ENCODE peak calls at places on chromosomes 16 and 17, in six cellular contexts. K is left lung, E is iPS-NIHi11, U is AG04450, X is mammary epithelial cell, G is memory B cell. R is an unnamed sample.

GRCh38 chr17:33892677-33893076 is 362.4 kb upstream of the CCL2 start:
- DNase-seq in K (no peak), E (no peak), U (no peak), X (no peak), G (no peak), R (no peak)

GRCh38 chr16:57374067-57374534 is 1.8 kb downstream of the CX3CL1 start:
- DNase-seq in K (no peak), E (no peak), U (no peak), X (peak), G (no peak), R (no peak)

GRCh38 chr17:73027130-73027741 is 65.3 kb downstream of the SLC39A11 start:
- DNase-seq in K (no peak), E (no peak), U (no peak), X (no peak), G (no peak), R (no peak)

GRCh38 chr16:74691093-74691855 is 9.4 kb downstream of the MLKL start:
- DNase-seq in K (no peak), E (no peak), U (no peak), X (no peak), G (no peak), R (no peak)

GRCh38 chr17:77313831-77314230 is 173.1 kb downstream of the SEC14L1 start:
- DNase-seq in K (peak), E (no peak), U (no peak), X (no peak), G (no peak), R (no peak)

GRCh38 chr17:935485-935884 is 44.1 kb downstream of the NXN start:
- DNase-seq in K (no peak), E (no peak), U (no peak), X (peak), G (no peak), R (no peak)

GRCh38 chr16:50563989-50564388 is 15.8 kb downstream of the NKD1 start:
- DNase-seq in K (no peak), E (no peak), U (no peak), X (no peak), G (no peak), R (no peak)

GRCh38 chr16:11497851-11498289 is 88.8 kb downstream of the LITAF start:
- DNase-seq in K (no peak), E (no peak), U (no peak), X (peak), G (no peak), R (peak)

GRCh38 chr16:82580293-82580900 is 46.4 kb upstream of the CDH13 start:
- DNase-seq in K (no peak), E (peak), U (no peak), X (peak), G (no peak), R (no peak)

GRCh38 chr16:1330260-1330914 is 3.1 kb upstream of the BAIAP3 start:
- DNase-seq in K (no peak), E (peak), U (no peak), X (no peak), G (no peak), R (no peak)

GRCh38 chr17:57927048-57927723 is 28.0 kb downstream of the CUEDC1 start:
- DNase-seq in K (no peak), E (peak), U (no peak), X (peak), G (no peak), R (no peak)

GRCh38 chr17:28046034-28046825 is 3.8 kb downstream of the NLK start:
- DNase-seq in K (no peak), E (no peak), U (no peak), X (no peak), G (no peak), R (no peak)

GRCh38 chr16:87978127-87978526 is 26.9 kb downstream of the BANP start:
- DNase-seq in K (no peak), E (no peak), U (no peak), X (no peak), G (no peak), R (no peak)

GRCh38 chr16:11233727-11234376 is 22.2 kb downstream of the SOCS1 start:
- DNase-seq in K (no peak), E (no peak), U (no peak), X (no peak), G (no peak), R (no peak)

GRCh38 chr17:41026668-41027471 is at the start of gene KRTAP1-5:
- DNase-seq in K (no peak), E (no peak), U (peak), X (peak), G (no peak), R (no peak)

GRCh38 chr17:68657166-68657940 is 56.2 kb upstream of the FAM20A start:
- DNase-seq in K (no peak), E (no peak), U (no peak), X (no peak), G (no peak), R (no peak)

GRCh38 chr17:19341641-19342610 is 20.6 kb downstream of the B9D1 start:
- DNase-seq in K (no peak), E (no peak), U (no peak), X (no peak), G (no peak), R (peak)

GRCh38 chr17:69761767-69762321 is 313.2 kb upstream of the KCNJ16 start:
- DNase-seq in K (no peak), E (peak), U (peak), X (peak), G (no peak), R (no peak)

GRCh38 chr16:54176376-54176901 is 110.1 kb downstream of the IRX3 start:
- DNase-seq in K (no peak), E (peak), U (no peak), X (no peak), G (no peak), R (no peak)

GRCh38 chr16:27313422-27314160 is at the start of gene IL4R:
- DNase-seq in K (peak), E (peak), U (peak), X (peak), G (peak), R (peak)

GRCh38 chr17:32943647-32944191 is 15.8 kb downstream of the TMEM98 start:
- DNase-seq in K (no peak), E (no peak), U (peak), X (no peak), G (no peak), R (peak)

GRCh38 chr17:74864866-74865395 is 5.2 kb upstream of the GRIN2C start:
- DNase-seq in K (peak), E (peak), U (no peak), X (peak), G (peak), R (no peak)

GRCh38 chr16:71927383-71927782 is 32.1 kb downstream of the IST1 start:
- DNase-seq in K (no peak), E (no peak), U (peak), X (peak), G (no peak), R (no peak)

GRCh38 chr17:65723356-65723928 is 162.0 kb upstream of the AXIN2 start:
- DNase-seq in K (no peak), E (no peak), U (no peak), X (no peak), G (no peak), R (no peak)

GRCh38 chr17:57243171-57243622 is 13.1 kb upstream of the MSI2 start:
- DNase-seq in K (peak), E (peak), U (peak), X (peak), G (peak), R (no peak)

GRCh38 chr17:14838567-14838966 is 426.6 kb downstream of the PMP22 start:
- DNase-seq in K (no peak), E (no peak), U (no peak), X (peak), G (no peak), R (no peak)

GRCh38 chr17:74190807-74191206 is 12.7 kb upstream of the RPL38 start:
- DNase-seq in K (no peak), E (peak), U (no peak), X (no peak), G (no peak), R (no peak)

GRCh38 chr17:47707884-47708283 is 13.9 kb downstream of the TBKBP1 start:
- DNase-seq in K (no peak), E (no peak), U (no peak), X (no peak), G (no peak), R (no peak)

GRCh38 chr17:10605221-10605783 is 51.8 kb downstream of the MYH3 start:
- DNase-seq in K (no peak), E (no peak), U (no peak), X (no peak), G (no peak), R (no peak)

GRCh38 chr16:65658339-65659275 is 536.7 kb upstream of the CDH11 start:
- DNase-seq in K (no peak), E (no peak), U (peak), X (peak), G (no peak), R (no peak)

GRCh38 chr17:17141279-17141678 is 64.9 kb downstream of the PLD6 start:
- DNase-seq in K (no peak), E (no peak), U (no peak), X (no peak), G (no peak), R (no peak)

GRCh38 chr17:18326572-18326971 is 11.5 kb downstream of the SMCR8 start:
- DNase-seq in K (no peak), E (no peak), U (no peak), X (no peak), G (no peak), R (no peak)

GRCh38 chr17:29778936-29779811 is 150.9 kb downstream of the SSH2 start:
- DNase-seq in K (peak), E (peak), U (no peak), X (peak), G (peak), R (peak)

GRCh38 chr17:2204393-2204792 is 99.2 kb downstream of the SMG6 start:
- DNase-seq in K (no peak), E (no peak), U (no peak), X (no peak), G (no peak), R (no peak)

R was measured in suprapubic skin.